ENCODE peak calls at places on chromosomes 3 and 15, in seven cellular contexts. One of them, this sample, is unnamed.

GRCh38 chr3:112424394-112424793 is 74.9 kb downstream of the BTLA start:
- DNase-seq in stimulated activated CD4-positive, alpha-beta T cell treated with anti-CD3 and anti-CD28 coated beads, Interleukin-12 subunit alpha, Interleukin-12 subunit beta, amount 100 ng/mL, for 48 hours: no peak
- DNase-seq in H54: no peak
- DNase-seq in iris pigment epithelial cell: peak
- DNase-seq in T-helper 17 cell: no peak
- DNase-seq in SK-MEL-5: no peak
- DNase-seq in H1: no peak
- DNase-seq in this sample: no peak

GRCh38 chr3:181868576-181868975 is 156.9 kb downstream of the SOX2 start:
- DNase-seq in stimulated activated CD4-positive, alpha-beta T cell treated with anti-CD3 and anti-CD28 coated beads, Interleukin-12 subunit alpha, Interleukin-12 subunit beta, amount 100 ng/mL, for 48 hours: no peak
- DNase-seq in H54: no peak
- DNase-seq in iris pigment epithelial cell: no peak
- DNase-seq in T-helper 17 cell: no peak
- DNase-seq in SK-MEL-5: no peak
- DNase-seq in H1: no peak
- DNase-seq in this sample: no peak

GRCh38 chr3:59290358-59290757 is 240.5 kb upstream of the CFAP20DC start:
- DNase-seq in stimulated activated CD4-positive, alpha-beta T cell treated with anti-CD3 and anti-CD28 coated beads, Interleukin-12 subunit alpha, Interleukin-12 subunit beta, amount 100 ng/mL, for 48 hours: no peak
- DNase-seq in H54: no peak
- DNase-seq in iris pigment epithelial cell: no peak
- DNase-seq in T-helper 17 cell: no peak
- DNase-seq in SK-MEL-5: no peak
- DNase-seq in H1: no peak
- DNase-seq in this sample: no peak

GRCh38 chr15:96207377-96208006 is 123.0 kb upstream of the NR2F2 start:
- DNase-seq in stimulated activated CD4-positive, alpha-beta T cell treated with anti-CD3 and anti-CD28 coated beads, Interleukin-12 subunit alpha, Interleukin-12 subunit beta, amount 100 ng/mL, for 48 hours: no peak
- DNase-seq in H54: no peak
- DNase-seq in iris pigment epithelial cell: peak
- DNase-seq in T-helper 17 cell: no peak
- DNase-seq in SK-MEL-5: no peak
- DNase-seq in H1: no peak
- DNase-seq in this sample: no peak

GRCh38 chr15:48965972-48966371 is 2.3 kb upstream of the SHC4 start:
- DNase-seq in stimulated activated CD4-positive, alpha-beta T cell treated with anti-CD3 and anti-CD28 coated beads, Interleukin-12 subunit alpha, Interleukin-12 subunit beta, amount 100 ng/mL, for 48 hours: no peak
- DNase-seq in H54: peak
- DNase-seq in iris pigment epithelial cell: peak
- DNase-seq in T-helper 17 cell: no peak
- DNase-seq in SK-MEL-5: peak
- DNase-seq in H1: no peak
- DNase-seq in this sample: no peak

GRCh38 chr3:88057650-88058321 is 1.0 kb downstream of the CGGBP1 start:
- DNase-seq in stimulated activated CD4-positive, alpha-beta T cell treated with anti-CD3 and anti-CD28 coated beads, Interleukin-12 subunit alpha, Interleukin-12 subunit beta, amount 100 ng/mL, for 48 hours: no peak
- DNase-seq in H54: no peak
- DNase-seq in iris pigment epithelial cell: peak
- DNase-seq in T-helper 17 cell: no peak
- DNase-seq in SK-MEL-5: peak
- DNase-seq in H1: no peak
- DNase-seq in this sample: no peak

GRCh38 chr15:57950381-57950946 is 115.0 kb downstream of the ALDH1A2 start:
- DNase-seq in stimulated activated CD4-positive, alpha-beta T cell treated with anti-CD3 and anti-CD28 coated beads, Interleukin-12 subunit alpha, Interleukin-12 subunit beta, amount 100 ng/mL, for 48 hours: no peak
- DNase-seq in H54: no peak
- DNase-seq in iris pigment epithelial cell: no peak
- DNase-seq in T-helper 17 cell: no peak
- DNase-seq in SK-MEL-5: no peak
- DNase-seq in H1: no peak
- DNase-seq in this sample: no peak

GRCh38 chr3:111369953-111370352 is 172.0 kb upstream of the CD96 start:
- DNase-seq in stimulated activated CD4-positive, alpha-beta T cell treated with anti-CD3 and anti-CD28 coated beads, Interleukin-12 subunit alpha, Interleukin-12 subunit beta, amount 100 ng/mL, for 48 hours: no peak
- DNase-seq in H54: no peak
- DNase-seq in iris pigment epithelial cell: no peak
- DNase-seq in T-helper 17 cell: no peak
- DNase-seq in SK-MEL-5: no peak
- DNase-seq in H1: no peak
- DNase-seq in this sample: no peak

GRCh38 chr3:107063351-107063750 is 313.9 kb upstream of the CCDC54 start:
- DNase-seq in stimulated activated CD4-positive, alpha-beta T cell treated with anti-CD3 and anti-CD28 coated beads, Interleukin-12 subunit alpha, Interleukin-12 subunit beta, amount 100 ng/mL, for 48 hours: no peak
- DNase-seq in H54: peak
- DNase-seq in iris pigment epithelial cell: peak
- DNase-seq in T-helper 17 cell: no peak
- DNase-seq in SK-MEL-5: no peak
- DNase-seq in H1: no peak
- DNase-seq in this sample: no peak

GRCh38 chr15:58110999-58111717 is 27.0 kb upstream of the AQP9 start:
- DNase-seq in stimulated activated CD4-positive, alpha-beta T cell treated with anti-CD3 and anti-CD28 coated beads, Interleukin-12 subunit alpha, Interleukin-12 subunit beta, amount 100 ng/mL, for 48 hours: no peak
- DNase-seq in H54: no peak
- DNase-seq in iris pigment epithelial cell: no peak
- DNase-seq in T-helper 17 cell: no peak
- DNase-seq in SK-MEL-5: no peak
- DNase-seq in H1: no peak
- DNase-seq in this sample: no peak